ENCODE peak calls at places on chromosomes 13 and 19, in four cellular contexts. X, M, O and E are unnamed samples. For H3K4me1, the result is how much of the 10 kb centered on the place peaks cover.

GRCh38 chr13:40445557-40445990 is 220.9 kb downstream of the FOXO1 start:
- DNase-seq in X (no peak), M (no peak), O (no peak), E (no peak)

GRCh38 chr19:51123381-51124186 is 1.1 kb upstream of the SIGLEC9 start:
- DNase-seq in X (no peak), M (no peak), O (no peak), E (no peak)

GRCh38 chr19:311813-312261 is 20.6 kb upstream of the PLPP2 start:
- DNase-seq in X (no peak), M (no peak), O (no peak), E (no peak)

GRCh38 chr13:49238621-49239020 is 9.1 kb upstream of the CDADC1 start:
- DNase-seq in X (no peak), M (no peak), O (no peak), E (no peak)

GRCh38 chr13:109816112-109816978 is 30.0 kb upstream of the IRS2 start:
- DNase-seq in X (peak), M (no peak), O (no peak), E (no peak)

GRCh38 chr13:33678084-33678483 is 139.9 kb upstream of the RFC3 start:
- DNase-seq in X (no peak), M (no peak), O (no peak), E (no peak)

GRCh38 chr13:106533940-106534843 is 1.3 kb downstream of the EFNB2 start:
- DNase-seq in X (peak), M (no peak), O (peak), E (no peak)

GRCh38 chr19:37519890-37520289 is 13.2 kb downstream of the ZNF793 start:
- DNase-seq in X (no peak), M (no peak), O (peak), E (no peak)

GRCh38 chr19:32343550-32344262 is 1.7 kb upstream of the ZNF507 start:
- DNase-seq in X (no peak), M (peak), O (no peak), E (no peak)

GRCh38 chr19:51325161-51325979 is 13.9 kb downstream of the IGLON5 start:
- DNase-seq in X (no peak), M (no peak), O (no peak), E (no peak)

GRCh38 chr13:109602356-109602755 is 184.0 kb downstream of the IRS2 start:
- DNase-seq in X (no peak), M (no peak), O (no peak), E (no peak)

GRCh38 chr19:17418710-17419109 is 1.1 kb upstream of the MVB12A start:
- DNase-seq in X (no peak), M (no peak), O (no peak), E (no peak)

GRCh38 chr13:25177012-25177411 is 4.9 kb upstream of the AMER2 start:
- DNase-seq in X (no peak), M (no peak), O (no peak), E (no peak)

GRCh38 chr13:89688908-89689307 is 1658.6 kb upstream of the MIR17HG start:
- DNase-seq in X (no peak), M (no peak), O (no peak), E (no peak)

GRCh38 chr19:6498294-6499036 is 3.6 kb downstream of the TUBB4A start:
- DNase-seq in X (no peak), M (no peak), O (no peak), E (no peak)

GRCh38 chr19:38361633-38362075 is 12.7 kb upstream of the PSMD8 start:
- DNase-seq in X (peak), M (peak), O (peak), E (peak)

GRCh38 chr13:72960114-72960513 is 98.7 kb upstream of the KLF5 start:
- DNase-seq in X (no peak), M (no peak), O (no peak), E (no peak)

GRCh38 chr19:46984077-46985010 is 35.3 kb upstream of the NPAS1 start:
- DNase-seq in X (peak), M (peak), O (peak), E (no peak)

DNA sequence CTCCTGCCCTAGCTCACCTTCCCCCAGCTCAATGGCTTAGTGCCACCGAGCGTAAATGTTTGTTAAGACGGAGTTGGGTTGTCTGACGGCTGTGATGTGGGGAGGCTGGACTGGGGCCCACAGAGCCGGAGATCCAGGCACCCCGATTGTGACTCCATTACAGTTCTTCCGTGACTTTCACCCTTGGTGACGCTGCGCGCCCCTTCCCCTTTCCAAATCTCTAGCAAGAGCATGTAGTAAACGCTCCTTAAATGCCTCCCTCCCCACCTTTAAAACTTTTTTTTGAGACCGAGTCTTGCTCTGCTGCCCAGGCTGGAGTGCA is 829 bp downstream of the REEP6 start:
- DNase-seq in X (no peak), M (no peak), O (no peak), E (no peak)
- H3K4me1 ChIP-seq in X (under half), M (under half), O (under half), E (under half)

DNA sequence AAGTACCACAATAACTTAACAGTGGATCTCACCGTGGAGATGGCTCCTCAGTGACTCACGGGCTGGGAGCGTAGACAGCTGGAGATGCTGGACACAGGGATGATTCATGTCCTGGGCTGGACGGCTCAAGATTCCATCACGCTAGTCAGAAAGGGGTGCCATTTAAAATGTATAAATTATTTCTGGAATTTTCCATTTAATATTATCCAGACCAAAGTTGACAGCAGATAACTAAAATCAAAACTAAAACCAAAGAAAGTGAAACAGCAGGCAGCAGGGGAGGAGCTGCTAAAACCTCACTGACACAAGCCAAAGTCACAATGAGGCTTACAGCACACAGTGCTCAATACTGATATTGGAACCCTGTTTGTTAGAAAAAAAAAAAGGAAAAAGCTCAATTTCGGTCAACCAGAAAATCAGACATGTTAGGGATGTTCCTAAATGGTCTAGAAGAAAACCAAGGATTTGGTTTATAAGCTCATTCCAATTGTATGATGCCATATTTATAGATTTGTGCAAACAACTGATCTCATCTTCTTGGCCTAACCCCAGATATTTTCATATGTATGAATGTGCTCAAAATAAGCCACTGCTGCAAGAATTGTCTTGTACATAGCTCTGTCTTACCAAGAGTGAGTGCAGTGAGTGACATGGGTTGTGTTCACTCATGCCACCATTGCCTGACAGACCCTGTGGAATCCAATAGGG is 111.8 kb downstream of the SACS start:
- DNase-seq in X (peak), M (peak), O (peak), E (peak)
- H2AFZ ChIP-seq in X (peak), M (no peak), O (peak), E (no peak)

GRCh38 chr19:45780448-45781281 is 1.6 kb downstream of the DMPK start:
- DNase-seq in X (no peak), M (peak), O (no peak), E (no peak)

GRCh38 chr19:45781282-45782161 is 768 bp downstream of the DMPK start:
- DNase-seq in X (peak), M (no peak), O (no peak), E (no peak)

GRCh38 chr19:45779231-45780145 is 2.8 kb downstream of the DMPK start:
- DNase-seq in X (peak), M (peak), O (no peak), E (peak)

GRCh38 chr19:45778010-45778671 is 4.1 kb downstream of the DMPK start:
- DNase-seq in X (no peak), M (no peak), O (no peak), E (no peak)

DNA sequence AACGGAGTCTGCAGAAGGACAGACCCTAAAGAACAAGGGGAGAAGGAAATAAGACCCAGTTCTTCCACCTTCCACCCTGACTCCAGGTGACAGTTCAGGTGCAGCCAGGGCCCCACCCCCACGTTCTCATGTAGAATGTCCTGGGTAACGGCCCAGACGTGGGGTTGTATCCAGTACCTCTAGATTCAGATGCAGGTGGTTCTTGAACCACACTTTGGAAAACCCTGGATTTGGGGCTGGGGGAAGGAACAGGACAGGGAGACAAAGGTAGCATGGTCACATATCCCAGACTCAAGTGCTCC is 2.2 kb downstream of the DMPK start:
- DNase-seq in X (no peak), M (no peak), O (no peak), E (no peak)
- H3K4me1 ChIP-seq in X (under half), M (under half), O (under half), E (under half)

DNA sequence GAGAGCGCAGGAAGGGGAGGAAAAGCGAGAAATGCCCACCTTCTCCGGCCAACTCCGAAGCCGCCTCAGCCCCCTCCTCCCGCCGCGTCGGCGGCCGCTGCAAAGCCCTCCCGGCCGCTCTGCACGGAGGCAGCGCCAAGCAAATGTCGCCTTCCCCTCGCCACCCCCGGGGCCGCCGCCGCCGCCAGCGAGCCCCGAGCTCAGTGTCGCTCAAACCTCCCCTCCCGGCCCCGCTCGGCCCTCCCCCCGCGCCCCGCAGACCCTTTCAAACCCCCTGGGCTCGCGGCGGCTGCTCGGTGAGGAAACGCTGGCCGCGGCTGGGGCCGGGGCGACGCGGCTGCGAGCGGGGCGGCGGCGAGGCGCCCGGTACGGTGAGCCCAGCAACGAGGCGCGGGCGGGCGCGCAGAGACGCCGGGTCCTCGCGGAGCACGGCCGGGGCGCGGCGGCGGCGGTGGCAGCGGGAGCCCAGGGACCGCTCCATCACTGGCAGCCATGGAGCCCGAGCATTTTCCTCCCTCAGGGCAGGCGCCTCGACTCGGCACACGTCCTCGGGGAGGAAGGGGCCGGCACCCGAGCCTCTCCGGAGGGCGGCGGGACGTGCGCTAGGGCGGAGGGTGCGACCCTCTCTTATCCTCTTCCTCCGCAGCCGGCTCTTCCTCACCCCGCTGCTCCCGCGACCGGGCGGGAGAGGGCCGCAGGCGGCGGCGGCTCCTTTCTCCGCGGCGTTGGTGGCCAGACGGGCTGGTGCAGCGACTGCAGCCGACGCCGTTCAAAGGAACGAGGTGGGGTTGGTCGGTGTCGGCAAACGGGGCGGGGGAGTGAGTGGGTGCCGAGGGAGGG is 486 bp upstream of the TSC22D1 start:
- DNase-seq in X (peak), M (no peak), O (no peak), E (no peak)
- H2AFZ ChIP-seq in X (peak), M (no peak), O (peak), E (peak)

DNA sequence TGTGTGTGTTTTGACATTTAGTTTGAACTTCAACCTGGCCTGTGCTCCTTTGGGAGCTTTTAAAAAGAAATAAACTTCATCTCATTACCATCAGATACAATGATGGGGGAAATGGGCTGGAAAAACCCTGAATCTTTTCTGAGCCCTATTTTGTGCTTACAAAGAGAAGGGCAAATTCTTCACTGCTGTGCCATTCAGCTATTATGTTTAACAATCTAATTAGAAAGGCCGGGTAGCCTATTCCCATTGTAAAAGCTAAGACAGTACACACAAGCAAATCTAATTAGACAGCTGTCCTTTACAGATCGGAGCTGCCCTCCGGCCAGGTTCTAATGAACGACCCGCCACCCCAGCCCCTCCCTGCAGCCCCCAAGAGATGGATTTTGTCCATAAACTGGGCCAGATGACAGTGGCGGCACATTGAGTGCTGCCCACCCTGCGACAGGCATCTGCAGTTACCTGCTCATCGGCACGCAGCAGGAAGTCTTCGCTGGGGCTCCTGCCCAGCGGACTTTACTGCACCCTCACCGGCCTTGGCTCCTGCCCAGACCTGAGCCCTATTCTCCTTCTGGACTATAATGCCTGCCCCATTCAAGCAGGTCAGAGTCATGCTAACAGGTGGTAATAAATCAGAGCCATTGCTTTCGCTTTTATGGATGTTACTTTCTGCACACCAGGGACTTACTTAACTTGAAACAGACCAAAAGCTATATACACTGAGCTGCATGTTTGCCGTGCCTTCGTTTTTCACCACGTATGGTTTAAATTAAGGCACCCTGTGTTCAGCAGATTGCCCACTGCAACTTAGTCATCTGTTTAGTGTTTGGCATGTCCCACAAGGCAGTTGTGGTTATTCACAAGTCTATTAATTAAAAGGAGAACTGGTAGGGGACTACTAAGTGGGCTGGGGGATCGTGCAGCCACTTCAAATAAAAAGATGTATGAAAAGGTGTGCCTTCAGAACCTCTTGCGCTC is 549.6 kb downstream of the FGF9 start:
- DNase-seq in X (peak), M (no peak), O (no peak), E (no peak)
- H3K4me1 ChIP-seq in X (under half), M (under half), O (under half), E (under half)

GRCh38 chr19:30562981-30563380 is 190.8 kb downstream of the ZNF536 start:
- DNase-seq in X (no peak), M (no peak), O (no peak), E (no peak)
- H2AFZ ChIP-seq in X (no peak), M (no peak), O (no peak), E (no peak)

GRCh38 chr13:100510208-100510997 is 78.2 kb downstream of the GGACT start:
- DNase-seq in X (no peak), M (no peak), O (no peak), E (no peak)
- H3K4me1 ChIP-seq in X (under half), M (under half), O (under half), E (under half)

GRCh38 chr13:36430247-36431203 is 1.8 kb upstream of the CCNA1 start:
- DNase-seq in X (peak), M (no peak), O (no peak), E (no peak)
- H2AFZ ChIP-seq in X (no peak), M (no peak), O (no peak), E (no peak)

DNA sequence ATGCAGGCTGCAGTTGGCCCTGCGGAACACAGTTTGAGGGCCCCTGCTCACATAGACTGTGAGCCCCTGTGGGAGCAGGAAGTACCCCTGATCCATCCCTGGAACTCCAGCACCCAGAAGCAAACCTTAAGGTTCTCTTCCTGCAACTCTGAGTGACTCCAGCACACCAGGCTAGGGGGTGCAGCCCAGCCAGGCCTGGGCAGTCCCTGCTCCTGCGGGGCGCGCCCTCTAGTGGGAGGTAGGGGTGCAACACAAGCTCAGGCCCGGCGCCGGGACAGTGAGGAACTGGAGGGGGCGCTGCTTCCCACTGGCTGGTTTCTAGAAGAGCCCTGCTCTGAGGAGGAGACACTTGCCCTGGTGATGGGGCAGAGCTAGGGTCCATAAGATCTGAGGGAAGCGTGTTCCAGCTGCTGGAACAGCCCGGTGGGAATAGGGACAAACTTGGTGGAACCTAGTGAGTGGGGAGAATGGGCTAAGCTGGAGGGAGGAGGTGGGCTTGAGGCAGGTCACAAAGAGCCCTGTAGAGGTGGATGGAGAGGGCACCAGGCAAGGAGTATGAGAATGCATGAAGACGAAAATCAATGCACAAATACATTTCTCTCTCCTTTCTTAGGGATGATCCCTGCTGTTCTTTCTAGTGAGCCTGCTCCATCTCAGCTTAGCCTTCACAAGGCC is 5.0 kb downstream of the ZSCAN5A start:
- DNase-seq in X (peak), M (peak), O (peak), E (peak)
- H3K4me1 ChIP-seq in X (under half), M (under half), O (under half), E (under half)

GRCh38 chr19:4228765-4229178 is 551 bp upstream of the EBI3 start:
- DNase-seq in X (no peak), M (no peak), O (no peak), E (no peak)
- H2AFZ ChIP-seq in X (peak), M (no peak), O (peak), E (no peak)